ENCODE peak calls at places on chromosomes 7 and 10, in ten cellular contexts. B is HCT116, P is prostate gland, L is HepG2, F is adrenal gland, R is A549, J is transverse colon, T is body of pancreas, O is lower leg skin, U is ovary. V is an unnamed sample.

GRCh38 chr7:107167483-107168232 is 1.1 kb upstream of the HBP1 start:
- DNase-seq in O (peak), J (no peak), P (peak), B (peak), R (peak), T (peak), U (no peak), L (peak), F (peak), V (peak)

GRCh38 chr7:99195867-99196266 is 12.0 kb downstream of the KPNA7 start:
- DNase-seq in R (no peak), J (no peak), O (no peak), P (no peak), L (no peak), U (no peak), T (no peak), B (no peak), F (no peak), V (no peak)

GRCh38 chr7:1401011-1401410 is 58.3 kb downstream of the MICALL2 start:
- DNase-seq in L (no peak), O (no peak), F (no peak), B (peak), J (no peak), R (no peak), T (no peak), P (no peak), U (no peak), V (no peak)

GRCh38 chr10:72567884-72568283 is 58.0 kb downstream of the MICU1 start:
- DNase-seq in R (peak), F (no peak), L (peak), B (peak), T (no peak), U (no peak), J (no peak), P (no peak), O (no peak), V (peak)

GRCh38 chr10:18140149-18140956 is at the start of gene CACNB2:
- DNase-seq in B (no peak), J (peak), F (peak), P (peak), L (peak), U (peak), R (no peak), T (peak), O (peak), V (no peak)

GRCh38 chr10:127071126-127071525 is 125.3 kb downstream of the INSYN2A start:
- DNase-seq in L (no peak), T (no peak), J (no peak), R (no peak), F (no peak), O (no peak), B (no peak), U (no peak), P (no peak), V (no peak)

GRCh38 chr7:130735273-130735716 is 1.3 kb upstream of the KLF14 start:
- DNase-seq in L (no peak), P (no peak), J (no peak), O (no peak), U (no peak), T (no peak), B (no peak), R (no peak), F (no peak), V (no peak)

GRCh38 chr10:49627031-49627430 is 13.2 kb downstream of the CHAT start:
- DNase-seq in L (no peak), R (no peak), P (no peak), B (no peak), T (no peak), J (no peak), F (no peak), O (no peak), U (no peak), V (no peak)

GRCh38 chr7:80942261-80943041 is 23.6 kb upstream of the SEMA3C start:
- DNase-seq in F (peak), B (peak), J (peak), R (peak), U (peak), T (peak), L (peak), O (peak), P (peak), V (peak)

GRCh38 chr7:33649476-33650441 is 255.6 kb upstream of the BMPER start:
- DNase-seq in L (no peak), T (no peak), O (no peak), F (no peak), J (peak), B (no peak), U (no peak), R (no peak), P (no peak), V (no peak)

GRCh38 chr7:151845412-151846205 is 31.3 kb downstream of the PRKAG2 start:
- DNase-seq in U (no peak), J (no peak), L (no peak), R (no peak), P (no peak), O (no peak), F (no peak), T (no peak), B (no peak), V (no peak)

GRCh38 chr7:786472-787255 is 45.6 kb upstream of the SUN1 start:
- DNase-seq in R (peak), B (peak), F (peak), P (peak), J (peak), U (peak), O (peak), L (peak), T (peak), V (peak)

GRCh38 chr7:158237672-158238335 is 349.8 kb downstream of the PTPRN2 start:
- DNase-seq in P (no peak), B (no peak), T (no peak), J (no peak), U (no peak), F (no peak), L (no peak), R (no peak), O (no peak), V (no peak)

GRCh38 chr7:140082770-140083169 is 20.0 kb upstream of the PARP12 start:
- DNase-seq in P (no peak), T (no peak), U (no peak), J (no peak), O (no peak), R (no peak), B (no peak), F (no peak), L (no peak), V (no peak)

GRCh38 chr10:1380075-1380793 is 324.0 kb downstream of the WDR37 start:
- DNase-seq in T (no peak), J (no peak), B (no peak), O (no peak), F (no peak), U (no peak), P (no peak), R (no peak), L (no peak), V (no peak)

GRCh38 chr10:27482984-27483956 is 20.8 kb upstream of the RAB18 start:
- DNase-seq in O (no peak), R (no peak), T (no peak), B (no peak), U (no peak), L (no peak), P (no peak), J (no peak), F (no peak), V (peak)

GRCh38 chr10:114869500-114869899 is 47.9 kb downstream of the FHIP2A start:
- DNase-seq in L (no peak), B (no peak), J (no peak), O (no peak), R (no peak), P (no peak), F (no peak), U (no peak), T (no peak), V (no peak)

GRCh38 chr10:12419279-12419847 is 70.0 kb downstream of the CAMK1D start:
- DNase-seq in T (peak), O (peak), J (no peak), R (no peak), F (no peak), L (no peak), U (no peak), P (no peak), B (peak), V (peak)

GRCh38 chr7:119452401-119452800 is 820.6 kb upstream of the KCND2 start:
- DNase-seq in O (no peak), U (no peak), P (no peak), B (no peak), F (no peak), L (no peak), T (no peak), J (no peak), R (no peak), V (no peak)

GRCh38 chr7:159218216-159219006 is 73.7 kb upstream of the VIPR2 start:
- DNase-seq in U (no peak), L (no peak), J (no peak), B (no peak), F (no peak), T (no peak), R (no peak), P (no peak), O (no peak), V (no peak)

GRCh38 chr7:27176962-27177794 is 3.1 kb upstream of the HOXA10 start:
- DNase-seq in R (no peak), U (peak), J (peak), T (peak), B (no peak), O (no peak), P (no peak), L (no peak), F (peak), V (no peak)

GRCh38 chr10:12844796-12845524 is 156.6 kb downstream of the CCDC3 start:
- DNase-seq in F (peak), J (no peak), O (no peak), U (no peak), R (peak), P (peak), T (no peak), L (peak), B (peak), V (peak)

GRCh38 chr10:21943633-21944265 is 59.8 kb downstream of the DNAJC1 start:
- DNase-seq in R (no peak), B (no peak), P (no peak), U (no peak), J (no peak), O (no peak), L (no peak), F (no peak), T (no peak), V (no peak)

GRCh38 chr7:2585446-2585845 is 26.7 kb downstream of the IQCE start:
- DNase-seq in J (no peak), L (no peak), U (no peak), P (no peak), T (no peak), F (no peak), R (no peak), O (no peak), B (no peak), V (no peak)

GRCh38 chr10:69961168-69961863 is 91.3 kb upstream of the MACROH2A2 start:
- DNase-seq in T (no peak), B (no peak), J (no peak), L (no peak), O (no peak), R (no peak), P (no peak), U (no peak), F (no peak), V (no peak)

GRCh38 chr7:92722541-92722940 is 113.8 kb downstream of the CDK6 start:
- DNase-seq in R (no peak), F (no peak), B (no peak), J (no peak), L (no peak), T (no peak), O (no peak), U (no peak), P (no peak), V (no peak)

GRCh38 chr7:101245147-101245668 is 327 bp upstream of the FIS1 start:
- DNase-seq in P (no peak), O (no peak), F (no peak), J (no peak), T (no peak), B (no peak), U (peak), R (no peak), L (no peak), V (no peak)

GRCh38 chr10:86945361-86946214 is 11.8 kb downstream of the MMRN2 start:
- DNase-seq in R (no peak), J (no peak), U (peak), L (peak), T (no peak), O (peak), B (no peak), F (peak), P (no peak), V (no peak)

GRCh38 chr7:13077466-13077865 is 390.0 kb downstream of the ARL4A start:
- DNase-seq in J (no peak), O (no peak), R (no peak), P (no peak), L (no peak), B (no peak), U (no peak), F (no peak), T (no peak), V (peak)

GRCh38 chr7:21948364-21948763 is 2.7 kb upstream of the CDCA7L start:
- DNase-seq in B (no peak), L (no peak), P (no peak), F (no peak), R (no peak), J (no peak), U (no peak), T (no peak), O (no peak), V (no peak)

GRCh38 chr10:115937756-115938032 is 335.3 kb downstream of the GFRA1 start:
- DNase-seq in L (no peak), T (no peak), B (no peak), P (no peak), R (no peak), U (no peak), J (no peak), O (no peak), F (no peak), V (no peak)

GRCh38 chr10:23065549-23065948 is 29.8 kb upstream of the MSRB2 start:
- DNase-seq in L (peak), T (peak), P (peak), J (peak), B (no peak), F (peak), U (peak), R (peak), O (peak), V (peak)

GRCh38 chr10:89307213-89307612 is 5.4 kb downstream of the IFIT2 start:
- DNase-seq in F (no peak), R (no peak), L (no peak), P (no peak), B (no peak), T (no peak), O (no peak), U (no peak), J (no peak), V (no peak)

GRCh38 chr7:2001601-2002442 is 230.9 kb downstream of the MAD1L1 start:
- DNase-seq in R (no peak), B (no peak), U (peak), P (no peak), F (no peak), J (no peak), T (peak), O (no peak), L (no peak), V (peak)

GRCh38 chr10:64209574-64209973 is 688.4 kb downstream of the REEP3 start:
- DNase-seq in U (no peak), J (no peak), P (no peak), B (peak), R (no peak), O (no peak), F (no peak), L (no peak), T (no peak), V (no peak)

GRCh38 chr7:44971991-44972441 is 6.8 kb downstream of the MYO1G start:
- DNase-seq in T (no peak), F (no peak), B (no peak), R (no peak), O (no peak), J (no peak), L (peak), U (no peak), P (no peak), V (no peak)

GRCh38 chr10:58588673-58589265 is 76.1 kb downstream of the BICC1 start:
- DNase-seq in J (no peak), P (no peak), F (peak), T (peak), U (peak), B (no peak), O (no peak), L (no peak), R (no peak), V (peak)

GRCh38 chr7:132379292-132379691 is 197.0 kb downstream of the PLXNA4 start:
- DNase-seq in F (no peak), U (no peak), O (no peak), T (no peak), B (no peak), L (no peak), J (no peak), R (no peak), P (no peak), V (no peak)
- TF ChIP-seq POLR2A in F (no peak), U (no peak), O (no peak), T (no peak), B (no peak), L (no peak), J (no peak), R (no peak), P (no peak), V (no peak)

GRCh38 chr7:77538186-77538907 is 1.3 kb downstream of the PTPN12 start:
- DNase-seq in R (peak), U (peak), O (peak), B (peak), T (peak), J (peak), F (peak), P (peak), L (peak), V (peak)
- TF ChIP-seq POLR2A in R (peak), U (peak), O (no peak), B (no peak), T (peak), J (no peak), F (no peak), P (no peak), L (no peak), V (peak)

DNA sequence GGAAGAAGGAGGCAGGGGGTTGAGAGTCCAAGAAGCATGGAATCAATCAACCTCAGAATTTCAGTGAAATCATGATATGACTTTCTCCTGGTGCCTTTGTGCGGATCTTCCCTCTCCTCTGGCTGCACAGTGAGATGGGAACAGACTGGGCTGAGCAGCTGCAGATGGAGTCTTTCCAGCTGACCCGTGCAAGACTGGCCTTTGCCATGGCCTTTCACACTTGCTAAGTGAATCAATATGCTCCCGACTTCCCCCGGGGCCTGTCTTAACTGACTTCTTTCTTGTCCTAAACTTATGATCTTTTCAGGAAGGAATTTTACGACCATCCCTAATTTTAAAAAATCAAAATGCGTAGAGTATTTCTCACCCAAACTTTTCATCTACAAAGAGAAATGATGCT is 469.9 kb downstream of the GALNT17 start:
- DNase-seq in O (no peak), L (no peak), T (no peak), P (no peak), R (no peak), F (no peak), U (no peak), J (no peak), B (no peak), V (no peak)
- TF ChIP-seq POLR2A in O (no peak), L (no peak), T (no peak), P (no peak), R (no peak), F (no peak), U (no peak), J (no peak), B (no peak), V (no peak)

GRCh38 chr10:31133628-31134302 is 102.1 kb upstream of the ZNF438 start:
- DNase-seq in R (no peak), P (peak), J (peak), O (peak), F (peak), T (peak), B (no peak), U (peak), L (no peak), V (peak)
- TF ChIP-seq POLR2A in R (no peak), P (peak), J (no peak), O (no peak), F (peak), T (peak), B (no peak), U (peak), L (no peak), V (no peak)

GRCh38 chr10:110399163-110400094 is 94.7 kb upstream of the SMNDC1 start:
- DNase-seq in L (peak), R (peak), T (peak), O (no peak), J (no peak), P (no peak), B (peak), F (peak), U (no peak), V (peak)
- TF ChIP-seq POLR2A in L (no peak), R (no peak), T (no peak), O (no peak), J (no peak), P (no peak), B (peak), F (no peak), U (no peak), V (no peak)

GRCh38 chr10:103584216-103585010 is 90.9 kb downstream of the NEURL1 start:
- DNase-seq in J (no peak), R (no peak), T (no peak), B (no peak), O (no peak), U (peak), F (no peak), L (no peak), P (no peak), V (no peak)
- TF ChIP-seq POLR2A in J (no peak), R (no peak), T (no peak), B (no peak), O (no peak), U (no peak), F (no peak), L (no peak), P (no peak), V (no peak)

GRCh38 chr7:116208919-116209318 is 1.4 kb upstream of the TES start:
- DNase-seq in J (no peak), R (no peak), O (no peak), F (no peak), B (no peak), P (no peak), L (no peak), U (no peak), T (no peak), V (no peak)

GRCh38 chr7:116211006-116211912 is 920 bp downstream of the TES start:
- DNase-seq in J (peak), F (peak), P (peak), U (peak), B (peak), O (peak), T (peak), L (peak), R (peak), V (peak)

GRCh38 chr7:116211913-116212596 is 1.7 kb downstream of the TES start:
- DNase-seq in U (no peak), F (no peak), O (no peak), T (no peak), L (no peak), B (no peak), J (no peak), R (no peak), P (no peak), V (no peak)

GRCh38 chr7:116209561-116210070 is 723 bp upstream of the TES start:
- DNase-seq in U (no peak), F (no peak), T (no peak), J (no peak), O (no peak), P (no peak), L (no peak), B (no peak), R (no peak), V (no peak)

DNA sequence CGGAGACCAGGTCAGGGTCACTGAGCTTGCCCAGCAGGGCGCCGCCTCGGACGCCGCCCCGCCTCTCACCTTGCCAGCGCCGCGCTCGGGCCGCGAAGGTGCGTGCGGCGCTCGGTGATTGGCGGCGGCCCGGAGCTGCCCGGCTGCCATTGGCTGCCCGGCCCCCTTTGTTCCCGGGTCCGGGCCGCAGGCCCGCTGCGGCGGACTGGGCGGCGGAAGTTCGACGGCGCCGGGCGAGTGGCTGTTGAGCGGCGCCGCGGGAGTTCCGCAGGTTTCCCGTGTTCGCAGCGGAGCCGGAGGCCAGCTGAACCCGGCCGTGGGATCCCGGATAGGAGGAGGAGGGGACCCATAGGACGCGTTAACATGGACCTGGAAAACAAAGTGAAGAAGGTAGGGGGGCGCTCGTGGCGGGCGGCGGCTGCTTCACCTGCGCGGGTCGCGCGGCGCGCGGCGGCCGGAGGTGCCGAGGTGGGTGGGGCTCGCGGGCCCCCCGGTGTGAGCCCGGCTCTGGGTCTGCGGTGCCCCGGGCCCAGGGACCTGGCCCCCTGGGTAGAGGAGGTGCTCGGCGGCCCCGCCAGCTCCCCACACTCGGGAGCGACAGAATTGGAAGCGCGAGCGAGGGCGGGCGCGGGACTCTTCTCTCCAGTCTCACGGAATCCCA is at the start of gene TES:
- DNase-seq in P (peak), F (peak), U (peak), J (peak), B (peak), L (peak), O (no peak), R (peak), T (peak), V (no peak)
- TF ChIP-seq POLR2A in P (peak), F (peak), U (no peak), J (peak), B (no peak), L (no peak), O (no peak), R (peak), T (peak), V (no peak)